ENCODE peak calls at places on chromosome 5, in eight cellular contexts. B, W, D, Q, H, J, I and K are unnamed samples.

GRCh38 chr5:89735108-89735507 is 674.4 kb downstream of the CETN3 start:
- DNase-seq in D (no peak), Q (no peak), B (no peak), J (peak; percentile 20), W (no peak), I (no peak), H (no peak), K (no peak)

GRCh38 chr5:103111458-103111857 is 8.5 kb downstream of the GIN1 start:
- DNase-seq in H (no peak), D (no peak), B (no peak), I (no peak), Q (no peak), J (no peak), W (no peak), K (no peak)

GRCh38 chr5:65967288-65968066 is 41.1 kb downstream of the ERBIN start:
- DNase-seq in B (no peak), I (no peak), Q (no peak), W (no peak), J (no peak), D (peak; percentile 19), H (no peak), K (no peak)

GRCh38 chr5:134091626-134092121 is 22.8 kb upstream of the TCF7 start:
- DNase-seq in D (no peak), W (no peak), I (no peak), B (no peak), Q (no peak), J (no peak), H (no peak), K (no peak)

GRCh38 chr5:120624021-120624563 is 160.0 kb downstream of the PRR16 start:
- DNase-seq in H (no peak), W (no peak), D (peak; percentile 73), B (no peak), I (no peak), Q (no peak), J (peak; percentile 51), K (no peak)

GRCh38 chr5:127959152-127959764 is 124.3 kb upstream of the SLC12A2 start:
- DNase-seq in B (no peak), D (peak; percentile 92), Q (peak; percentile 92), H (no peak), J (peak; percentile 81), W (peak; percentile 69), I (peak; percentile 63), K (peak; percentile 87)

GRCh38 chr5:86983208-86983607 is 284.5 kb upstream of the RASA1 start:
- DNase-seq in Q (no peak), J (no peak), H (no peak), B (no peak), I (no peak), W (no peak), D (no peak), K (no peak)

GRCh38 chr5:39714036-39714698 is 289.4 kb upstream of the DAB2 start:
- DNase-seq in H (peak; percentile 78), Q (peak; percentile 72), I (peak; percentile 49), W (no peak), J (peak; percentile 81), D (peak; percentile 68), B (no peak), K (peak; percentile 50)

GRCh38 chr5:120345947-120346346 is 118.2 kb upstream of the PRR16 start:
- DNase-seq in W (no peak), Q (no peak), H (no peak), D (no peak), J (no peak), B (no peak), I (no peak), K (no peak)

GRCh38 chr5:14179446-14179845 is 36.3 kb downstream of the TRIO start:
- DNase-seq in W (no peak), D (no peak), Q (no peak), B (no peak), I (no peak), H (no peak), J (no peak), K (no peak)

GRCh38 chr5:113070901-113071300 is 94.3 kb downstream of the DCP2 start:
- DNase-seq in B (no peak), D (no peak), I (no peak), J (no peak), Q (no peak), H (peak; percentile 54), W (no peak), K (no peak)

GRCh38 chr5:135598691-135599395 is 20.1 kb upstream of the CXCL14 start:
- DNase-seq in I (no peak), W (no peak), J (no peak), H (no peak), Q (no peak), B (no peak), D (no peak), K (no peak)

GRCh38 chr5:33306758-33307157 is 134.0 kb upstream of the TARS1 start:
- DNase-seq in I (no peak), Q (no peak), H (no peak), B (no peak), W (no peak), D (no peak), J (no peak), K (no peak)

GRCh38 chr5:34698754-34699153 is 42.6 kb downstream of the RAI14 start:
- DNase-seq in D (no peak), B (no peak), J (no peak), I (no peak), Q (no peak), W (no peak), H (no peak), K (no peak)

GRCh38 chr5:82594097-82594496 is 315.9 kb upstream of the RPS23 start:
- DNase-seq in I (no peak), J (peak; percentile 17), Q (peak; percentile 65), H (no peak), B (no peak), W (no peak), D (peak; percentile 2), K (no peak)

GRCh38 chr5:82599692-82600091 is 321.5 kb upstream of the RPS23 start:
- DNase-seq in B (no peak), I (no peak), W (no peak), Q (no peak), D (no peak), J (no peak), H (no peak), K (no peak)

GRCh38 chr5:82599030-82599429 is 320.9 kb upstream of the RPS23 start:
- DNase-seq in J (no peak), H (no peak), Q (no peak), I (no peak), D (no peak), W (no peak), B (no peak), K (no peak)

GRCh38 chr5:82595083-82595482 is 316.9 kb upstream of the RPS23 start:
- DNase-seq in J (no peak), W (no peak), B (no peak), D (no peak), Q (no peak), I (no peak), H (peak; percentile 46), K (no peak)

DNA sequence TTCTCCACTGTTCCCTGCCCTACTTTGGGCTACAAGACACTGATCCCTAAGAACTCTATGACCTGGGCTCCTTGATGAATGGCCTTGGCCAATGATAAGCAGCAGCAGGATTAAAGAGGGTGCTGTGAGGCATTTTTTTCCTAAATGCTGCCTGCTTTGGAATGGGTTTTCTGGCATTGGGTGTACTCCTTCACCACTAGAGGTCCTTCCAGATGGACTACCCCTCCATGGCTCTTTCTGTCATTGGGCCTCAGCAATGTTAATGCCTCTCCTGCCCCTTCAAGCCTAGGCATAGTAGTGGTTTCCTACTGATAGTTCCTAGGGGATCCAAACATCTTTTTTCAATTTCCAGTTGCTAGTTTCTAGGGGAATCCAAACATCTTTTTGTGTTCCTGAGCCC is 319.3 kb upstream of the RPS23 start:
- DNase-seq in Q (no peak), B (no peak), J (no peak), I (no peak), D (no peak), W (no peak), H (peak; percentile 67), K (no peak)
- TF ChIP-seq CTCF in Q (peak; percentile 48), B (peak; percentile 63), J (no peak), I (no peak), D (no peak), W (no peak), H (peak; percentile 69), K (no peak)

GRCh38 chr5:80667384-80667783 is 12.6 kb upstream of the DHFR start:
- DNase-seq in B (no peak), Q (no peak), W (no peak), D (no peak), J (no peak), I (no peak), H (no peak), K (no peak)

GRCh38 chr5:80672140-80672736 is 17.5 kb upstream of the DHFR start:
- DNase-seq in I (peak; percentile 79), H (peak; percentile 89), W (peak; percentile 72), B (no peak), J (peak; percentile 77), Q (peak; percentile 57), D (peak; percentile 72), K (peak; percentile 71)

GRCh38 chr5:80665057-80665456 is 10.3 kb upstream of the DHFR start:
- DNase-seq in B (no peak), I (no peak), D (no peak), J (no peak), W (no peak), Q (no peak), H (no peak), K (no peak)

DNA sequence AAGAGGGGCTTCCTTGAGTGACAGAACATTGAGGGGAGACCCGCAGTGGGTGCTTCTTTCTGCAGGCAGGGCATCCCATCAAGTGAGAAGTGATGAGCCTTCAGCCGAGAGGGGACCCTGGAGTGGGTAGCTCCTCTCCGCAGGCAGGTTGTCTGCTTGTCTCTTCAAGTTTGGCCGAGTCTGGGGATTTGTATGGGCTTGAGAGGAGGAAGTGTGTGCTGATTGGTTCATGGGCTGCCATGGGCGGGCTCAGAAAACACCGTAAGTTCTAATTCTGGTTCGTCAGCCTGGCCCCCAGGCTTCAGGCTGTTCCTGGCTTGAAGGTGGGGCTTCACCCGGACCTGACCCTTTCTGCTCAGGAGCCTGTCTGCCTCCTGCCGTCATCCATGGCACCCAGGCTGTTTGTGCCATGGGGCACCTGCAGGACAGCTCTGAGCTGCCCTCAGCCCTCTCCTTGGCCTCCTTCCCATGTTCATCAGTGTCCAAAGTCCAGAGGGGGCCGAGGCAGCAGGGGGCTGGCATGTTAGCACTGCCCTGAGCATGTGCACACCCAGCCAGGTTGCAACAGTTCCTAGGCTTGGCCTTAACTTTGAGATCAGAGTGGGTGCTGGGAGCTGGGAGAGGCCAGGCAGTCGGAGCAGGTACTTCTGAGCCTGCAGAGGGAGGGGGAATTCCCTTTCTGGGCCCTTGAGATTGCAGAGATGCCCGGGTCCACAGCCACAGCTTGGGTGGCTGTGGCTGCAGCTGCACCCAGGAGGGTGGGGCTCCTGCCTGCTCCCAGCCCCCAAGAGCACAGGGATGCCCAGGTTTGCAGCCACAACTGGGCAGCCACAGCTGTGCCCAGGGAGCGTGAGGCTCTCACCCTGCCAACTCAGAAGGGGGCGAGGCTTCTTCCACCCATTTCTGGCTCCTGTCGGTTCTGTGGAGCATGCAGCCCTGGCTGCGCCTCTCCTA is 13.5 kb upstream of the DHFR start:
- DNase-seq in I (no peak), D (no peak), H (peak; percentile 43), Q (no peak), W (no peak), B (no peak), J (no peak), K (no peak)
- H3K27ac ChIP-seq in I (peak overlapping the region; percentile 19), D (no peak overlapping the region), H (no peak overlapping the region), Q (no peak overlapping the region), W (no peak overlapping the region), B (no peak overlapping the region), J (no peak overlapping the region), K (peak overlapping the region; percentile 19)

GRCh38 chr5:1380011-1380817 is 35.3 kb upstream of the CLPTM1L start:
- DNase-seq in Q (no peak), I (peak; percentile 77), J (peak; percentile 32), W (no peak), H (peak; percentile 84), D (peak; percentile 4), B (no peak), K (no peak)
- TF ChIP-seq CTCF in Q (peak; percentile 26), I (peak; percentile 73), J (peak; percentile 56), W (peak; percentile 51), H (peak; percentile 87), D (peak; percentile 41), B (peak; percentile 98), K (peak; percentile 80)

GRCh38 chr5:96648023-96648422 is 14.2 kb upstream of the CAST start:
- DNase-seq in Q (no peak), I (no peak), D (no peak), W (no peak), J (no peak), B (no peak), H (no peak), K (no peak)
- H3K27ac ChIP-seq in Q (no peak overlapping the region), I (no peak overlapping the region), D (no peak overlapping the region), W (no peak overlapping the region), J (no peak overlapping the region), B (no peak overlapping the region), H (no peak overlapping the region), K (no peak overlapping the region)